ENCODE peak calls at places on chromosomes 11 and 22, in five cellular contexts. Y is Right ventricle myocardium superior, V is DMS 273 treated with DMSO at 0.1 percent for 48 hours, W is NCI-H510A, R is HFF-Myc. H is an unnamed sample.

GRCh38 chr11:115444542-115444941 is 59.7 kb downstream of the CADM1 start:
- DNase-seq in Y (no peak), W (no peak), V (no peak), R (no peak), H (no peak)

GRCh38 chr11:11391796-11392195 is 38.7 kb upstream of the CSNK2A3 start:
- DNase-seq in Y (no peak), W (no peak), R (peak; percentile 54), V (no peak), H (no peak)

GRCh38 chr11:134244593-134244992 is 8.6 kb downstream of the THYN1 start:
- DNase-seq in R (no peak), Y (no peak), W (no peak), V (no peak), H (no peak)

GRCh38 chr11:72673943-72674828 is at the start of gene PDE2A:
- DNase-seq in V (no peak), W (peak; percentile 53), Y (no peak), R (no peak), H (no peak)

GRCh38 chr22:26671317-26672059 is 14.1 kb downstream of the MIAT start:
- DNase-seq in Y (peak; percentile 63), W (no peak), V (no peak), R (no peak), H (peak; percentile 82)

GRCh38 chr22:49951001-49951677 is 9.4 kb upstream of the PIM3 start:
- DNase-seq in W (peak; percentile 78), R (no peak), Y (no peak), V (no peak), H (no peak)

GRCh38 chr11:57680552-57680874 is 12.6 kb downstream of the ZDHHC5 start:
- DNase-seq in W (no peak), Y (no peak), R (no peak), V (no peak), H (no peak)

GRCh38 chr11:105220175-105220574 is 80.6 kb upstream of the CARD18 start:
- DNase-seq in W (no peak), R (no peak), Y (no peak), V (no peak), H (no peak)

GRCh38 chr11:12179019-12179418 is 68.6 kb downstream of the MICAL2 start:
- DNase-seq in W (no peak), R (no peak), Y (no peak), V (no peak), H (no peak)